ENCODE peak calls at places on chromosomes 1 and 21, in four cellular contexts. One of them, this sample, is unnamed.

GRCh38 chr1:241627453-241628329 is 12.5 kb downstream of the CHML start:
- DNase-seq in skeletal muscle cell: no peak
- DNase-seq in HL-60: peak
- DNase-seq in stimulated activated CD4-positive, alpha-beta T cell treated with anti-CD3 and anti-CD28 coated beads, Interleukin-4, amount 100 ng/mL, for 4 hours: peak
- DNase-seq in this sample: no peak

GRCh38 chr21:34335316-34335715 is 28.5 kb upstream of the KCNE2 start:
- DNase-seq in skeletal muscle cell: no peak
- DNase-seq in HL-60: no peak
- DNase-seq in stimulated activated CD4-positive, alpha-beta T cell treated with anti-CD3 and anti-CD28 coated beads, Interleukin-4, amount 100 ng/mL, for 4 hours: no peak
- DNase-seq in this sample: no peak

GRCh38 chr1:113137563-113137962 is 64.6 kb downstream of the LRIG2 start:
- DNase-seq in HL-60: no peak
- DNase-seq in stimulated activated CD4-positive, alpha-beta T cell treated with anti-CD3 and anti-CD28 coated beads, Interleukin-4, amount 100 ng/mL, for 4 hours: no peak
- DNase-seq in skeletal muscle cell: no peak
- DNase-seq in this sample: no peak

GRCh38 chr1:165060285-165060793 is 296.2 kb downstream of the LMX1A start:
- DNase-seq in stimulated activated CD4-positive, alpha-beta T cell treated with anti-CD3 and anti-CD28 coated beads, Interleukin-4, amount 100 ng/mL, for 4 hours: no peak
- DNase-seq in HL-60: no peak
- DNase-seq in skeletal muscle cell: no peak
- DNase-seq in this sample: no peak

GRCh38 chr21:18443686-18444085 is 40.1 kb upstream of the TMPRSS15 start:
- DNase-seq in HL-60: peak
- DNase-seq in stimulated activated CD4-positive, alpha-beta T cell treated with anti-CD3 and anti-CD28 coated beads, Interleukin-4, amount 100 ng/mL, for 4 hours: no peak
- DNase-seq in skeletal muscle cell: no peak
- DNase-seq in this sample: no peak

GRCh38 chr1:209882942-209883340 is 55.1 kb upstream of the SYT14 start:
- DNase-seq in stimulated activated CD4-positive, alpha-beta T cell treated with anti-CD3 and anti-CD28 coated beads, Interleukin-4, amount 100 ng/mL, for 4 hours: no peak
- DNase-seq in skeletal muscle cell: no peak
- DNase-seq in HL-60: no peak
- DNase-seq in this sample: no peak

GRCh38 chr1:39955547-39956539 is 898 bp downstream of the MFSD2A start:
- DNase-seq in skeletal muscle cell: no peak
- DNase-seq in HL-60: peak
- DNase-seq in stimulated activated CD4-positive, alpha-beta T cell treated with anti-CD3 and anti-CD28 coated beads, Interleukin-4, amount 100 ng/mL, for 4 hours: peak
- DNase-seq in this sample: no peak

GRCh38 chr1:41698916-41699860 is 214.7 kb upstream of the EDN2 start:
- DNase-seq in HL-60: no peak
- DNase-seq in stimulated activated CD4-positive, alpha-beta T cell treated with anti-CD3 and anti-CD28 coated beads, Interleukin-4, amount 100 ng/mL, for 4 hours: no peak
- DNase-seq in skeletal muscle cell: no peak
- DNase-seq in this sample: no peak

GRCh38 chr1:87706779-87707228 is 378.1 kb downstream of the LMO4 start:
- DNase-seq in skeletal muscle cell: no peak
- DNase-seq in HL-60: no peak
- DNase-seq in stimulated activated CD4-positive, alpha-beta T cell treated with anti-CD3 and anti-CD28 coated beads, Interleukin-4, amount 100 ng/mL, for 4 hours: no peak
- DNase-seq in this sample: no peak